ENCODE peak calls at places on chromosomes 2 and 18, in eight cellular contexts. V is A549, Q is sigmoid colon, U is uterus, S is stomach, A is HCT116, T is esophagus squamous epithelium, I is H54. J is an unnamed sample.

GRCh38 chr2:64812298-64812697 is 158.6 kb upstream of the SERTAD2 start:
- DNase-seq in V (no peak), Q (no peak), U (no peak), S (no peak), A (no peak), T (no peak), I (no peak), J (no peak)

GRCh38 chr2:198371902-198372611 is 567.7 kb downstream of the PLCL1 start:
- DNase-seq in V (no peak), Q (no peak), U (no peak), S (no peak), A (no peak), T (no peak), I (peak), J (no peak)

GRCh38 chr2:159755788-159756187 is 42.2 kb downstream of the CD302 start:
- DNase-seq in V (peak), Q (no peak), U (no peak), S (no peak), A (peak), T (no peak), I (peak), J (no peak)

GRCh38 chr2:66433945-66434678 is 813 bp upstream of the MEIS1 start:
- DNase-seq in V (peak), Q (peak), U (peak), S (peak), A (no peak), T (no peak), I (peak), J (peak)

GRCh38 chr18:24492445-24492844 is 32.0 kb downstream of the HRH4 start:
- DNase-seq in V (no peak), Q (no peak), U (no peak), S (no peak), A (no peak), T (no peak), I (no peak), J (no peak)

GRCh38 chr2:74887445-74887951 is 53.6 kb downstream of the HK2 start:
- DNase-seq in V (no peak), Q (no peak), U (no peak), S (no peak), A (no peak), T (no peak), I (no peak), J (no peak)

GRCh38 chr18:80148316-80149199 is 39.5 kb downstream of the ADNP2 start:
- DNase-seq in V (no peak), Q (no peak), U (no peak), S (no peak), A (no peak), T (no peak), I (no peak), J (no peak)

GRCh38 chr2:110732422-110733413 is at the start of gene ACOXL:
- DNase-seq in V (no peak), Q (no peak), U (no peak), S (peak), A (peak), T (no peak), I (no peak), J (no peak)

GRCh38 chr2:98479959-98480524 is 35.4 kb downstream of the INPP4A start:
- DNase-seq in V (no peak), Q (peak), U (peak), S (peak), A (no peak), T (no peak), I (peak), J (peak)

GRCh38 chr2:108855194-108855593 is 68.6 kb downstream of the CCDC138 start:
- DNase-seq in V (peak), Q (no peak), U (no peak), S (no peak), A (no peak), T (no peak), I (no peak), J (no peak)

GRCh38 chr2:57981369-57981768 is 65.2 kb upstream of the VRK2 start:
- DNase-seq in V (peak), Q (no peak), U (no peak), S (no peak), A (no peak), T (no peak), I (no peak), J (no peak)

GRCh38 chr2:73018188-73018825 is 53.2 kb downstream of the SFXN5 start:
- DNase-seq in V (no peak), Q (no peak), U (no peak), S (no peak), A (no peak), T (no peak), I (no peak), J (no peak)

GRCh38 chr2:23661276-23662050 is 265.5 kb downstream of the ATAD2B start:
- DNase-seq in V (no peak), Q (no peak), U (no peak), S (no peak), A (no peak), T (no peak), I (no peak), J (no peak)

GRCh38 chr2:234289789-234290188 is 207.1 kb downstream of the ARL4C start:
- DNase-seq in V (peak), Q (no peak), U (no peak), S (no peak), A (peak), T (no peak), I (peak), J (no peak)

GRCh38 chr2:121944072-121944829 is 188.8 kb downstream of the TSN start:
- DNase-seq in V (peak), Q (no peak), U (no peak), S (no peak), A (no peak), T (no peak), I (peak), J (no peak)

GRCh38 chr2:237128026-237128703 is 42.5 kb downstream of the COPS8 start:
- DNase-seq in V (peak), Q (peak), U (peak), S (peak), A (peak), T (peak), I (peak), J (no peak)

GRCh38 chr2:27162151-27163121 is 13.6 kb downstream of the TCF23 start:
- DNase-seq in V (peak), Q (no peak), U (no peak), S (no peak), A (no peak), T (no peak), I (peak), J (no peak)

GRCh38 chr2:172878260-172878659 is 142.6 kb downstream of the RAPGEF4 start:
- DNase-seq in V (no peak), Q (no peak), U (no peak), S (no peak), A (no peak), T (no peak), I (no peak), J (no peak)

GRCh38 chr18:37985126-37985525 is 419.5 kb upstream of the CELF4 start:
- DNase-seq in V (no peak), Q (no peak), U (no peak), S (no peak), A (no peak), T (no peak), I (no peak), J (no peak)

GRCh38 chr18:42187611-42188378 is 232.8 kb downstream of the PIK3C3 start:
- DNase-seq in V (no peak), Q (no peak), U (no peak), S (no peak), A (no peak), T (no peak), I (no peak), J (no peak)

GRCh38 chr18:1914489-1914888 is 656.8 kb downstream of the METTL4 start:
- DNase-seq in V (peak), Q (no peak), U (no peak), S (no peak), A (peak), T (no peak), I (no peak), J (peak)

GRCh38 chr2:143152219-143152618 is 23.0 kb downstream of the ARHGAP15 start:
- DNase-seq in V (no peak), Q (no peak), U (no peak), S (no peak), A (no peak), T (no peak), I (no peak), J (no peak)

GRCh38 chr2:228378696-228379425 is 197.4 kb upstream of the SPHKAP start:
- DNase-seq in V (no peak), Q (no peak), U (no peak), S (no peak), A (no peak), T (no peak), I (no peak), J (no peak)

GRCh38 chr2:214651451-214651850 is 158.0 kb downstream of the BARD1 start:
- DNase-seq in V (no peak), Q (no peak), U (no peak), S (no peak), A (no peak), T (no peak), I (no peak), J (no peak)

GRCh38 chr2:189337648-189338047 is 103.6 kb upstream of the WDR75 start:
- DNase-seq in V (peak), Q (no peak), U (no peak), S (no peak), A (no peak), T (no peak), I (no peak), J (no peak)

GRCh38 chr18:32724071-32724696 is 48.6 kb downstream of the KLHL14 start:
- DNase-seq in V (no peak), Q (no peak), U (no peak), S (no peak), A (no peak), T (no peak), I (no peak), J (no peak)

GRCh38 chr2:99867690-99868089 is 274.7 kb downstream of the AFF3 start:
- DNase-seq in V (peak), Q (no peak), U (no peak), S (no peak), A (no peak), T (no peak), I (no peak), J (no peak)

GRCh38 chr18:48039769-48040215 is 109.3 kb upstream of the SMAD2 start:
- DNase-seq in V (no peak), Q (peak), U (no peak), S (no peak), A (no peak), T (no peak), I (no peak), J (no peak)

GRCh38 chr2:95760839-95761525 is 169.2 kb downstream of the TRIM43 start:
- DNase-seq in V (peak), Q (no peak), U (no peak), S (no peak), A (peak), T (no peak), I (peak), J (no peak)

GRCh38 chr2:126778561-126779285 is 120.0 kb upstream of the TEX51 start:
- DNase-seq in V (no peak), Q (no peak), U (no peak), S (no peak), A (no peak), T (no peak), I (no peak), J (peak)

GRCh38 chr2:89820248-89820647 is 1128.8 kb downstream of the RPIA start:
- DNase-seq in V (no peak), Q (no peak), U (no peak), S (no peak), A (no peak), T (no peak), I (no peak), J (no peak)

GRCh38 chr18:45730832-45731545 is 7.0 kb downstream of the SLC14A1 start:
- DNase-seq in V (peak), Q (no peak), U (no peak), S (no peak), A (no peak), T (no peak), I (no peak), J (no peak)

GRCh38 chr2:199804831-199805230 is 46.2 kb downstream of the FTCDNL1 start:
- DNase-seq in V (no peak), Q (no peak), U (no peak), S (no peak), A (no peak), T (no peak), I (no peak), J (no peak)

GRCh38 chr2:176280156-176280555 is 10.9 kb downstream of the MTX2 start:
- DNase-seq in V (no peak), Q (no peak), U (no peak), S (no peak), A (no peak), T (no peak), I (no peak), J (no peak)

GRCh38 chr2:231709636-231709980 is 1.3 kb downstream of the PTMA start:
- DNase-seq in V (peak), Q (peak), U (peak), S (peak), A (no peak), T (peak), I (no peak), J (peak)

GRCh38 chr2:192250961-192251360 is 56.2 kb upstream of the TMEFF2 start:
- DNase-seq in V (no peak), Q (no peak), U (no peak), S (no peak), A (no peak), T (no peak), I (no peak), J (no peak)

GRCh38 chr2:96374211-96374951 is 38.8 kb downstream of the NCAPH start:
- DNase-seq in V (no peak), Q (no peak), U (no peak), S (peak), A (no peak), T (no peak), I (no peak), J (peak)

GRCh38 chr18:32911660-32912284 is 138.9 kb upstream of the KLHL14 start:
- DNase-seq in V (no peak), Q (no peak), U (no peak), S (no peak), A (no peak), T (no peak), I (no peak), J (no peak)

DNA sequence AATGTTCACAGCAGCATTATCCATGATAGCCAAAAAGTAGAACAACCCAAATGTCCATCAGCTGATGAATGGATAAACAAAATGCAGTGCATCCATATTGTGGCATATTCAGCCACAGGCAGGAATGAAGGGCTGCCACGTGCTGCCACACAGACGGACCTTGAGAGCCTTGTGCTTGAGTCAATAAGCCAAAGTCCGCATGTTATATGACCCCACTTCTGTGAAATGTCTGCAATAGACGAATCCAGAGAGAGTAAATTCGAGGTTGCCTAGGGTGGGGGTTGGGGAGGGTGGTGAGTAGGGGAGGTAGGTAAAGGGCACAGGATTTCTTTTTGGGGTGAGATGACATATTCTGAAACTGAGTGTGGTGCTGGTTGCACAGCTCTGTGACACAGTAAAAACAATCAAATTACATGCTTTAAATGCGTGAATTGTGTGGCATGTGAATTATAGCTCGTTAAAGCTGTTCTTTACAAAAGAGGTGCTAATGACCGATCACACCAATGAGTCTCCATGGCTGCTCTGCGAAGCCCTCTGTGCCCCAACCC is 38.9 kb upstream of the LDLRAD4 start:
- DNase-seq in V (no peak), Q (no peak), U (no peak), S (no peak), A (no peak), T (no peak), I (no peak), J (no peak)
- TF ChIP-seq POLR2A in V (no peak), Q (no peak), U (no peak), S (no peak), A (no peak), T (no peak), I (no peak), J (no peak)

GRCh38 chr2:241796209-241796608 is 12.8 kb upstream of the NEU4 start:
- DNase-seq in V (no peak), Q (no peak), U (peak), S (no peak), A (no peak), T (no peak), I (no peak), J (no peak)
- TF ChIP-seq POLR2A in V (no peak), Q (no peak), U (no peak), S (no peak), A (no peak), T (no peak), I (no peak), J (no peak)

GRCh38 chr2:161964070-161964645 is 109.9 kb downstream of the DPP4 start:
- DNase-seq in V (no peak), Q (no peak), U (no peak), S (no peak), A (no peak), T (no peak), I (no peak), J (no peak)
- TF ChIP-seq POLR2A in V (no peak), Q (no peak), U (no peak), S (no peak), A (no peak), T (no peak), I (no peak), J (no peak)

DNA sequence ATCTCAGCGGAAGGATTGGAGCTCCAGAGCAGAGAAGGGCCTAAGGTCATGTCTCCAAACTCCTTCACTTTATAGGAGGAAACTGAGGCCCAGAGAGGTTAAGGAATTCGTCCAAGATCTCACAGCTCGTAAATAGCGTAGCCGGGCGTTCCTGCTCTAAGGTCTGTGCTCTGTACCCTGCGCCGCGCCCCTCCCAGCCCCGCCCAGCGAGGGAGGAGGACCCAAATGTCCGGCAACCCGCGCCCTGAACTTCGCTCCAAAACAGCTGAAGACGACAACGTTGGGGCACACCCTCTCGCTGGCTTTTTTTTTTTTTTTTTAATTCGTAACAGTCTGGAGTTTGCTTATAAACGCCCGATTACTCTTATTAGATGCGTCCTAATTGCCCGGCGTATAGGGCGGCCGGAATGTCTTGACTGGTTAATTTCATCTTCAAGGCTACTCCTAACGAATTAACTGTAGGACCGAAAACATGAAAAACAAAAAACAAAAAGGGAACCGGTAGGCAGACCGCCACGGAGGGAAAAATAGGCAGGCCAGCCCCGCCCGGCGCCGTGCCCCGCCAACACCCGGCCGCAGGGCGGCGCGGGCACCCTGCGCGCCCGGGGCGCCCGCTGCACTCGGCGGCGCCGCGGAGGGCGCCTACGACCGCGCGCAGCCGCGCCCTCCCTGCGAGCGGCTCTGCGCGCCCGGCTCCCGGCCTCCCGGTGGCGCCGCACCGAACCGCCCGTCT is 928 bp upstream of the FOSL2 start:
- DNase-seq in V (peak), Q (peak), U (peak), S (peak), A (peak), T (peak), I (peak), J (peak)
- TF ChIP-seq POLR2A in V (no peak), Q (peak), U (peak), S (no peak), A (no peak), T (peak), I (peak), J (peak)

GRCh38 chr2:119315241-119315925 is 51.3 kb downstream of the C2orf76 start:
- DNase-seq in V (no peak), Q (no peak), U (no peak), S (no peak), A (no peak), T (no peak), I (no peak), J (no peak)

GRCh38 chr2:119311831-119312230 is 54.8 kb downstream of the C2orf76 start:
- DNase-seq in V (no peak), Q (no peak), U (no peak), S (no peak), A (no peak), T (no peak), I (no peak), J (no peak)

GRCh38 chr2:119307419-119308140 is 59.1 kb downstream of the C2orf76 start:
- DNase-seq in V (no peak), Q (no peak), U (no peak), S (no peak), A (no peak), T (no peak), I (no peak), J (no peak)

GRCh38 chr2:119308793-119309330 is 57.8 kb downstream of the C2orf76 start:
- DNase-seq in V (no peak), Q (no peak), U (no peak), S (no peak), A (no peak), T (no peak), I (no peak), J (no peak)

DNA sequence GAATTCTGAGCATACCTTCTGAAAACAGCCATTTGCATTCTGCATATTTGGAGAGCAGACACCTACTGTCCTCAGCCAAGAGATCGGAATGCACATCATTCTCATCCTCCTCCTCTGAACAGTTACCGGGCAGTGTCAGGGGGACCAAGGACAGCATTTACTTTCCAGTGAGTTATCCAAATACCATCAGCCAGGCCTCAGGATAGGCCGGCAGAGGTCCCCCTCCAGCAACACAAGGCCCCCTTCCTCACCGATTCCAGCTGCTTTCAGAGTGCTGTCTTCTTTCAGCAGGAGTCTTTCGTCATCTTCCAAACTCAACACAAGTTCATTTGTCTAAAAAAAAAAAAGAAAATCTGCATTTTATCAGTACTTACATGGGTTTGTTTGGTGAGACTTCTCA is 55.3 kb downstream of the C2orf76 start:
- DNase-seq in V (no peak), Q (no peak), U (no peak), S (no peak), A (no peak), T (no peak), I (no peak), J (no peak)
- TF ChIP-seq POLR2A in V (no peak), Q (no peak), U (no peak), S (no peak), A (no peak), T (no peak), I (no peak), J (no peak)